ENCODE peak calls at places on chromosomes 12 and 14, in six cellular contexts. N is K562, U is H1, P is GM12891, M is GM12878, E is SK-N-SH. Z is an unnamed sample.

GRCh38 chr12:24820872-24821271 is 128.0 kb downstream of the BCAT1 start:
- DNase-seq in N (no peak), M (no peak), E (no peak), U (no peak), P (no peak), Z (no peak)

GRCh38 chr12:60172696-60173095 is 576.9 kb downstream of the SLC16A7 start:
- DNase-seq in M (no peak), N (no peak), E (no peak), P (no peak), U (no peak), Z (no peak)

GRCh38 chr12:49818241-49818640 is 10.0 kb downstream of the NCKAP5L start:
- DNase-seq in N (no peak), E (no peak), U (no peak), M (no peak), P (no peak), Z (no peak)

GRCh38 chr12:63857771-63858670 is 13.5 kb downstream of the SRGAP1 start:
- DNase-seq in E (no peak), M (no peak), P (no peak), U (no peak), N (no peak), Z (no peak)

GRCh38 chr12:122121341-122122192 is 43.0 kb downstream of the MLXIP start:
- DNase-seq in P (no peak), M (no peak), E (no peak), N (no peak), U (no peak), Z (no peak)

GRCh38 chr12:127928178-127928577 is 338.8 kb upstream of the TMEM132C start:
- DNase-seq in P (no peak), E (no peak), M (no peak), U (no peak), N (no peak), Z (no peak)

GRCh38 chr12:107103516-107103915 is 10.2 kb upstream of the CRY1 start:
- DNase-seq in U (no peak), M (no peak), E (no peak), P (no peak), N (no peak), Z (no peak)

GRCh38 chr12:47870175-47870781 is 34.5 kb downstream of the VDR start:
- DNase-seq in P (no peak), M (peak; percentile 43), U (peak; percentile 17), N (peak; percentile 41), E (peak; percentile 62), Z (no peak)

GRCh38 chr14:92922883-92923743 is at the start of gene CHGA:
- DNase-seq in U (peak; percentile 31), E (peak; percentile 98), M (no peak), N (peak; percentile 79), P (peak; percentile 75), Z (peak; percentile 55)

GRCh38 chr14:85813040-85813439 is 283.1 kb downstream of the FLRT2 start:
- DNase-seq in U (no peak), M (no peak), P (no peak), E (no peak), N (no peak), Z (no peak)

GRCh38 chr12:12398026-12398859 is 41.4 kb downstream of the BORCS5 start:
- DNase-seq in M (no peak), N (peak; percentile 17), U (no peak), P (no peak), E (no peak), Z (no peak)

GRCh38 chr14:73462078-73462715 is 3.9 kb upstream of the NUMB start:
- DNase-seq in U (no peak), M (no peak), P (no peak), N (peak; percentile 45), E (peak; percentile 62), Z (no peak)

GRCh38 chr12:125148316-125148715 is 83.1 kb downstream of the AACS start:
- DNase-seq in P (no peak), M (no peak), N (no peak), U (no peak), E (no peak), Z (no peak)

GRCh38 chr14:74733241-74733640 is 20.3 kb downstream of the FCF1 start:
- DNase-seq in M (no peak), N (no peak), E (no peak), P (no peak), U (no peak), Z (no peak)

GRCh38 chr12:40552868-40553267 is 139.4 kb upstream of the CNTN1 start:
- DNase-seq in E (no peak), P (no peak), M (no peak), N (no peak), U (no peak), Z (no peak)

GRCh38 chr14:83300454-83301064 is 1766.9 kb upstream of the SEL1L start:
- DNase-seq in E (peak; percentile 12), P (peak; percentile 0), N (no peak), M (no peak), U (no peak), Z (no peak)

GRCh38 chr12:22313276-22313995 is 21.1 kb downstream of the ST8SIA1 start:
- DNase-seq in P (no peak), N (no peak), U (no peak), E (no peak), M (no peak), Z (no peak)

GRCh38 chr12:8696402-8697100 is 1.2 kb upstream of the RIMKLB start:
- DNase-seq in P (no peak), E (no peak), U (no peak), N (no peak), M (no peak), Z (no peak)

GRCh38 chr12:116559080-116559329 is 176 bp upstream of the MAP1LC3B2 start:
- DNase-seq in P (peak; percentile 41), E (no peak), U (no peak), N (peak; percentile 18), M (peak; percentile 78), Z (no peak)

GRCh38 chr12:116556964-116557706 is 2.0 kb upstream of the MAP1LC3B2 start:
- DNase-seq in P (no peak), U (no peak), E (no peak), M (no peak), N (no peak), Z (no peak)

GRCh38 chr12:116558280-116559079 is 701 bp upstream of the MAP1LC3B2 start:
- DNase-seq in U (no peak), M (no peak), P (no peak), N (peak; percentile 21), E (no peak), Z (no peak)

GRCh38 chr12:116561181-116561821 is 2.1 kb downstream of the MAP1LC3B2 start:
- DNase-seq in M (no peak), E (no peak), N (peak; percentile 68), U (no peak), P (no peak), Z (no peak)

GRCh38 chr12:116559330-116560080 is at the start of gene MAP1LC3B2:
- DNase-seq in M (peak; percentile 97), U (no peak), N (peak; percentile 87), P (peak; percentile 43), E (no peak), Z (no peak)
- TF ChIP-seq POLR2AphosphoS5 in M (no peak), U (no peak), N (peak; percentile 82), P (peak; percentile 32), E (no peak), Z (peak; percentile 66)

DNA sequence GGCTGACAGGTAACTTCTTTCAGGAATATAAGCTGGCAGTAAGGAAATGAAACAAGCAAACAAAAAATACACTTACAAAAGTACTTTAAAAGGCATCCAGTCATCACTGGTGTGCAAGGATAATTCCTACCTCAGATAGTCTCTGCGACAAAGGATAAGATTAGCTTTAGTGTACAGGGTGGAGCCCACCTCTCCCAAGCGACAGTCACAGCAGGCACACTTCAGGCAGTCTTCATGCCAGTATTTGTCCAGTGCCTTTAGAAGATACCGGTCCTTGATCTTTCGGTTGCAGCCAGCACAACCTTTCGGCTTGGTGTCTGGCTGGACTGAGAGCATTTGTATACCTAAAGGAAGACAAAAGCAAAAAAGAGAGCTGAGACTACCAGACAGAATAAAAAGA is 5.4 kb downstream of the LMO3 start:
- DNase-seq in M (no peak), P (no peak), E (no peak), U (no peak), N (no peak), Z (no peak)
- TF ChIP-seq TAF1 in M (no peak), P (no peak), E (no peak), U (no peak), N (no peak), Z (no peak)

DNA sequence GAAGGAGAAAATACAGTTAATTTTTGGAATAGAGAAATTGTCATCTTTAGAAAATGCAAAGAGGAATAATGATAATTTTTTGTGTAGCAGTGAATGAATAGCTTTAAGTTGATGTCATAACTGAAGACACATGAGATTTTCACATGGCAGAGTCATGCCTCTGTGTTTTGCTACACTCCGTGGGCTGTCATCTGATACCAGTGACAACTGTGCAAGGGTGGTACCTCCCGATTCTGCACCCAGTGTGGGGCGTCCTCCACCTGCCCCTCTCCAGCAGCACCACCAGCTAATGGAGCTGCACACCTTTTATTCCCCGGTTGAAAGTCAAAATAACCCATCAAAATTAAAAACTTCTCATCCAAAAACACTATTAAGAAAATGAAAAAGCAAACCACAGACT is 47.2 kb downstream of the ANKRD9 start:
- DNase-seq in U (no peak), N (no peak), P (no peak), M (no peak), E (no peak), Z (no peak)
- TF ChIP-seq POLR2AphosphoS5 in U (no peak), N (no peak), P (no peak), M (no peak), E (no peak), Z (no peak)

DNA sequence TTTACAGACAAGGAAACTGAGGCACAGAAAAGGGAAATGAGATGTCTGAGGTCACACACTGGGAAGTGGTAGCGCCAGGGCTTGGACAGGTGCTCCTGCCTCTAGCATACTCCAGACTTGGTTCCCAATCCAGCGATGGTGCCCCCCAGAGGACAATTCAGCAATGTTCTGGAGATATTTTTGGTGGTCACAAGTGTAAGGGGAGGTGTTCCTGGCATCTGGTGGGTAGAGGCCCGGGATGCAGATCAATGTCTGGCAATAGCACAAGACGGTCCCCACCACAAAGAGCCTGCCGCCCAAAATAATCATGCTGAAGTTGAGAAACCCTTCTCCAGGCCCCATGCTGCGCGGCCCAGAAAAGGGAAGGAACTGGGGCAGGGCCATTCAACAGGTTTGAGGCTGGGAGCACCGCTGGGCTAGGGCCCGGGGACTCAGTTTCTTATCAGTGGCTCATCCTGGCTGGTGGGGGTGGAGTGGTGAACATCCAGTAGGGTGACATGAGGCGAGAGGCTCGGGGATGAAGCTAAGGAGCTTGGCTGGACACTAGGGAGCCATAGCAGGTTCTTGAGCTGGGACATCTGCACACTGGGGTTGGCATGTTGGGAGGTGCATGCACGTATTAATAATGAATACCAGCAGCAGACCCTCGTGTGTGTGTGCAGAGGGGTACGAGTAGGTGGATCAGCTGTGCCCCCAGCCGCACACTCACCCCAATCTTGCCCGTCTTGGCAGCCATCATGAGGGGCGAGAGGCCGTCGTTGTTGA is 35.1 kb downstream of the TRPV4 start:
- DNase-seq in E (peak; percentile 56), P (no peak), M (no peak), N (peak; percentile 60), U (no peak), Z (no peak)
- TF ChIP-seq TAF1 in E (no peak), P (no peak), M (no peak), N (no peak), U (no peak), Z (no peak)